ENCODE peak calls at places on chromosomes 3 and 15, in four cellular contexts. One of them, this sample, is unnamed.

GRCh38 chr3:65245133-65246076 is 557.6 kb upstream of the ADAMTS9 start:
- DNase-seq in HepG2: no peak
- DNase-seq in K562: no peak
- DNase-seq in GM12878: no peak
- DNase-seq in this sample: no peak

GRCh38 chr15:77327844-77328529 is 91.9 kb downstream of the PEAK1 start:
- DNase-seq in HepG2: no peak
- DNase-seq in K562: no peak
- DNase-seq in GM12878: no peak
- DNase-seq in this sample: no peak

GRCh38 chr15:77139312-77139711 is 68.4 kb upstream of the TSPAN3 start:
- DNase-seq in HepG2: no peak
- DNase-seq in K562: no peak
- DNase-seq in GM12878: no peak
- DNase-seq in this sample: no peak

GRCh38 chr3:129015388-129016105 is 14.4 kb downstream of the EFCC1 start:
- DNase-seq in HepG2: no peak
- DNase-seq in K562: peak; percentile 56
- DNase-seq in GM12878: no peak
- DNase-seq in this sample: no peak

GRCh38 chr15:57947781-57948180 is 117.7 kb downstream of the ALDH1A2 start:
- DNase-seq in HepG2: no peak
- DNase-seq in K562: no peak
- DNase-seq in GM12878: no peak
- DNase-seq in this sample: no peak

GRCh38 chr3:45182915-45183881 is 37.0 kb upstream of the CDCP1 start:
- DNase-seq in HepG2: peak; percentile 7
- DNase-seq in K562: peak; percentile 85
- DNase-seq in GM12878: no peak
- DNase-seq in this sample: peak; percentile 31

GRCh38 chr15:63015618-63016017 is 26.9 kb upstream of the TPM1 start:
- DNase-seq in HepG2: no peak
- DNase-seq in K562: no peak
- DNase-seq in GM12878: no peak
- DNase-seq in this sample: no peak

GRCh38 chr3:125332504-125332903 is 42.6 kb downstream of the ZNF148 start:
- DNase-seq in HepG2: no peak
- DNase-seq in K562: no peak
- DNase-seq in GM12878: no peak
- DNase-seq in this sample: no peak

GRCh38 chr15:63135804-63136203 is 14.1 kb downstream of the LACTB start:
- DNase-seq in HepG2: no peak
- DNase-seq in K562: no peak
- DNase-seq in GM12878: no peak
- DNase-seq in this sample: no peak

GRCh38 chr3:108381531-108381930 is 85.2 kb downstream of the HHLA2 start:
- DNase-seq in HepG2: no peak
- DNase-seq in K562: no peak
- DNase-seq in GM12878: no peak
- DNase-seq in this sample: no peak

GRCh38 chr3:55668359-55668758 is 181.3 kb upstream of the WNT5A start:
- DNase-seq in HepG2: no peak
- DNase-seq in K562: no peak
- DNase-seq in GM12878: no peak
- DNase-seq in this sample: no peak

GRCh38 chr3:17806201-17806600 is 63.8 kb upstream of the TBC1D5 start:
- DNase-seq in HepG2: no peak
- DNase-seq in K562: no peak
- DNase-seq in GM12878: no peak
- DNase-seq in this sample: no peak

GRCh38 chr3:99031778-99032177 is 130.3 kb upstream of the DCBLD2 start:
- DNase-seq in HepG2: no peak
- DNase-seq in K562: no peak
- DNase-seq in GM12878: no peak
- DNase-seq in this sample: no peak
- TF ChIP-seq FOXK2 in HepG2: no peak
- TF ChIP-seq FOXK2 in K562: no peak
- TF ChIP-seq FOXK2 in GM12878: no peak
- TF ChIP-seq FOXK2 in this sample: no peak

DNA sequence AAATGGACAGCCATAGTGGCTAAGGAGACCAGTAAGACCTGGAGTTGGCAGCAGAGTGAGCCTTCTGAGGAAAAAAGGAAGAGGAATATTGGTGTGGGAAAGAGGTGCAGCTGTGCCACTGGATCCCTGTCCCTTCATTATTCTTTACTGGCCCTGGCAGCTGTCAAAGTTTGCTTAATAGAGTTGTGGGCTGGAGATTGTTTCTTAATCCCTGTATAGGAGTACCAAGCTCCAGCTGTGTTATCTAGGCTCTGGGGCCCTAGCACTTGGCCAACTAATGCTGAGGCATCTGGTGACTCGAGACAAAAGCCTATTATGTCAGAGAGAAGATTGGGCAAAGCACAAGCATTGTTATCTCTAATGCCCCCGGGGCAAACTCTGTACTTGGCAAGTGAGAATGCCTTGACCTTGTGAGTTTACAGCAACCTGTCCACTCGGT is 61.4 kb downstream of the ZNF609 start:
- DNase-seq in HepG2: peak; percentile 78
- DNase-seq in K562: peak; percentile 33
- DNase-seq in GM12878: no peak
- DNase-seq in this sample: no peak
- TF ChIP-seq FOXK2 in HepG2: no peak
- TF ChIP-seq FOXK2 in K562: no peak
- TF ChIP-seq FOXK2 in GM12878: no peak
- TF ChIP-seq FOXK2 in this sample: no peak

DNA sequence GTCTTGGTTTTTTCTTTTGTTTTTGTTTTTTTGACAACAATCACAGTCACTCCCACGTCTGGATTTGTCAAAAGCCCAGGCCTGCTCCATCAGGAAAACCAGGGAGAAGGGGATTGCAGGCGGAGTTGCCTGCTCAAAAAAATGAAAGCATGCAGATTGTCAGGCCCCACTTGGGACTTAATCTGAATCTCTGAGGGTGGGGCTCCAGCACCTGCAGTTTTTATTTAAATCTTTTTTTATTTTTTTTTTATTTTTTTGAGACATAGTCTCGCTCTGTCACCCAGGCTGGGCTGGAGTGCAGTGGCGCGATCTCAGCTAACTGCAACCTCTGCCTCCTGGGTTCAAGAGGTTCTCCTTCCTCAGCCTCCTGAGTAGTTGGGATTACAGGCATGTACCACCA is 140.9 kb downstream of the FOXP1 start:
- DNase-seq in HepG2: no peak
- DNase-seq in K562: no peak
- DNase-seq in GM12878: no peak
- DNase-seq in this sample: no peak
- TF ChIP-seq FOXK2 in HepG2: no peak
- TF ChIP-seq FOXK2 in K562: no peak
- TF ChIP-seq FOXK2 in GM12878: no peak
- TF ChIP-seq FOXK2 in this sample: no peak

DNA sequence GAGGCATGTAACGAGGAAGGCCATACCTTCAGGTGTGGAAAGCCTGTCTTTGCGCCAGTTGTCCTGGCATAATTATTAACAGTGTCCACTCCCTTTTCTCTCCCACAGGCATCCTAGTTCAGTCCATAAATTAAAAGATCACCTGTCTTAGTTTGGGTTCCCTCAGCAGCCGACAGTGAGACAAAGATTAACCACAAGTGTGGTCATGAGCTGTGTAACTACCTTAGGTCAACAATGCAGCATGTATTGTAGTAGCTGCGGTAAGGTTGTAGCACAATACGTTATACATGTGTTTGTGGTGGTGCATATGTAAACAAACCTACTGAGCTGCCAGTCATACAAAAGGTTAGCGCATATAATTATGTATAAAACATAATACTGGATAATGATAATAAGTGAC is 103.2 kb upstream of the GALNT15 start:
- DNase-seq in HepG2: peak; percentile 66
- DNase-seq in K562: no peak
- DNase-seq in GM12878: no peak
- DNase-seq in this sample: no peak
- TF ChIP-seq FOXK2 in HepG2: no peak
- TF ChIP-seq FOXK2 in K562: no peak
- TF ChIP-seq FOXK2 in GM12878: no peak
- TF ChIP-seq FOXK2 in this sample: no peak

GRCh38 chr3:177744873-177745646 is 547.8 kb upstream of the TBL1XR1 start:
- DNase-seq in HepG2: no peak
- DNase-seq in K562: no peak
- DNase-seq in GM12878: no peak
- DNase-seq in this sample: no peak
- TF ChIP-seq FOXK2 in HepG2: no peak
- TF ChIP-seq FOXK2 in K562: no peak
- TF ChIP-seq FOXK2 in GM12878: no peak
- TF ChIP-seq FOXK2 in this sample: no peak

DNA sequence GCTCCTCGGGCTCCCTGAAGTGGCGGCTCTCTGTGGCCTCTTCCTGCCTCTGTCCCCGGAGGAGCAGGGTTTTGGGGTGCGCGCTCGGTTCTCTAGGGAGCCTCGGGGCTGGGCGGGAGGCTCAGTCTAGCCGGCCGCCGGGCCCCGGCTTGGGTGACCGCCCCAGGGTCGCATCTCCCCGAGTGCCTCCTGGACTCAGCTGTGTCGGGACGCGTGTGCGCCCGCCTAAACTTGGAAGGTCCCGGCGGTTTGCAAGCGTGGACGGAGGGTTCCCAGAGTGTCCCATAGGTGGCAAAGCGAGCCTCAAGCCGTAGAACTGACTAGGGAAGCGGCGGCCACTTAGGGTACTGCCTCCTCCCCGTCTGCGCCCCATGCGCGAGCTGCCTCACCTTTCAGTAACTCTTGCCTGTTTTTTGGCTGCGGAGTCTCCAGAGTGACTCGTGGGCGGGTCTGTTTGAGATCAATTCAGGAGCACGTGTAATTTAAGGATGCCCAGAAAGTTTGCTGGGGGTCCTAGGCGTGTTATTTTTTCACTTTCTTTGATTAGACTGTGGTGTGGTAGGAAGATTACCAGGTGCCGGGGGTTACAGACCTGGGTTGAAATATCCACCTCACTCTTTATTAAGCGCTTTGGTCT is 690 bp downstream of the ACTL6A start:
- DNase-seq in HepG2: peak; percentile 70
- DNase-seq in K562: peak; percentile 69
- DNase-seq in GM12878: peak; percentile 13
- DNase-seq in this sample: peak; percentile 52
- TF ChIP-seq FOXK2 in HepG2: no peak
- TF ChIP-seq FOXK2 in K562: no peak
- TF ChIP-seq FOXK2 in GM12878: no peak
- TF ChIP-seq FOXK2 in this sample: no peak

DNA sequence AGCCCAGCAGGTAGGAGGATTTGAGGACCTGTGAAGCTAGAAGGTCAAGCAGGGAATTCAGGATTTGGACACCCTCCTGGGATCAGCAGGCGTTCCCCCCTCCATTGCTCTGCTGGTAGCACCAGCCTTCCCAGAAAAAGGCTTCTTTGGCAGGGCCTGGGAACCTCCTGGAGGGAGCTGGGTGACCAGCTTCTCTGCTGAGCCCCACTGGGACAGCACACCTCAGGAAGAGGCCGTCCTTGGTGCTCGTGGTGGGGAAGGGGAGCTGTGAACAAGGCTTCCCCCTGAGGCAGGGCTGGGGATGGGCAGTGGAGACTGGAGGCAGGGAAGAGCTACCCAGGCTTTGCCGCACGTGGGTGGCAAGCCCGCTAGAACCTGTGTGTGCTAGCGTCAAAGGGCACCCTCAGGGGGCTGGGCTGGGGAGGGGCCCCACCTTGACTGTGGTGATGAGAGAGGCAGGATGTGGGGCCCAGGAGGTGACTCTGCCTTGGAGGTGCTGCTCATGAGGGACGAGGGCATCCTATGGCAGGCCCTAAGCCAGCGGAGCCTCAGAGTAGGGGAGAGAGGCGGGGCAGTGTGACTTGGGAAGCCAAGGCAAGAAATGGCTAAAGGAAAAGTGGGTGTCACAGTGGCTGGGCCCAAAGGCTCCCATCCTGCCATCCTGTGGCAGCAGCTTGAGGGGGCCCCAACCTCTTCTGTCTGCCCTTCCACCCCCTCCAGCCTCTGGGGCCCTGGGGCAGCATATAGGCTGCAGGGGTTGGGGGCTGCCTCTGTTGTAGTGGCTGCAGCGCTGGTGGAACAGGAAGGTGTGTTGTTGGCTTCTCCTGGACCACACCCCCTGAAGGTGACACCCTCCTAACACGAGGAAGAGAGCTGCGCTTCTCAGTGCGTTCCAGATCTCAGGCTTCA is 20.7 kb downstream of the KLF13 start:
- DNase-seq in HepG2: no peak
- DNase-seq in K562: no peak
- DNase-seq in GM12878: no peak
- DNase-seq in this sample: no peak
- TF ChIP-seq FOXK2 in HepG2: no peak
- TF ChIP-seq FOXK2 in K562: no peak
- TF ChIP-seq FOXK2 in GM12878: no peak
- TF ChIP-seq FOXK2 in this sample: no peak

GRCh38 chr15:80991446-80991845 is 1.8 kb upstream of the MESD start:
- DNase-seq in HepG2: no peak
- DNase-seq in K562: peak; percentile 66
- DNase-seq in GM12878: no peak
- DNase-seq in this sample: no peak
- TF ChIP-seq FOXK2 in HepG2: no peak
- TF ChIP-seq FOXK2 in K562: peak; percentile 60
- TF ChIP-seq FOXK2 in GM12878: no peak
- TF ChIP-seq FOXK2 in this sample: no peak

GRCh38 chr15:36373549-36373948 is 205.9 kb upstream of the CDIN1 start:
- DNase-seq in HepG2: no peak
- DNase-seq in K562: no peak
- DNase-seq in GM12878: no peak
- DNase-seq in this sample: no peak
- TF ChIP-seq FOXK2 in HepG2: no peak
- TF ChIP-seq FOXK2 in K562: no peak
- TF ChIP-seq FOXK2 in GM12878: no peak
- TF ChIP-seq FOXK2 in this sample: no peak

This sample was measured in HEK293T.